ENCODE peak calls at places on chromosome 13, in seven cellular contexts. E is AG04450; U is neural crest cell; N is endothelial cell; Z is thoracic aorta; Q is astrocyte; J is effector memory CD4-positive, alpha-beta T cell. L is an unnamed sample.

GRCh38 chr13:98429977-98430785 is 146.7 kb downstream of the STK24 start:
- DNase-seq in U (no peak), E (no peak), Q (peak; percentile 33), J (no peak), Z (no peak), N (no peak), L (no peak)

GRCh38 chr13:46909037-46909436 is 12.2 kb upstream of the HTR2A start:
- DNase-seq in U (no peak), Z (no peak), Q (peak; percentile 59), E (no peak), N (no peak), J (no peak), L (no peak)

GRCh38 chr13:98022210-98022609 is 68.7 kb downstream of the IPO5 start:
- DNase-seq in Q (peak; percentile 84), U (no peak), J (no peak), E (peak; percentile 38), Z (no peak), N (no peak), L (no peak)

GRCh38 chr13:43584711-43585110 is 202.1 kb downstream of the ENOX1 start:
- DNase-seq in N (no peak), Z (no peak), Q (no peak), U (no peak), E (no peak), J (no peak), L (no peak)

GRCh38 chr13:102309110-102309509 is 92.7 kb downstream of the FGF14 start:
- DNase-seq in U (no peak), E (no peak), Z (no peak), J (no peak), N (no peak), Q (no peak), L (no peak)

GRCh38 chr13:68810660-68811059 is 1297.0 kb upstream of the ATXN8OS start:
- DNase-seq in Z (no peak), Q (no peak), N (no peak), J (no peak), E (no peak), U (no peak), L (no peak)

GRCh38 chr13:78428646-78429045 is 174.7 kb downstream of the POU4F1 start:
- DNase-seq in Z (no peak), U (no peak), N (no peak), J (no peak), Q (no peak), E (no peak), L (no peak)

GRCh38 chr13:112825071-112825470 is 135.2 kb downstream of the ATP11A start:
- DNase-seq in N (no peak), J (no peak), E (no peak), Q (no peak), U (no peak), Z (no peak), L (no peak)

GRCh38 chr13:36530861-36531590 is 98.7 kb downstream of the CCNA1 start:
- DNase-seq in N (no peak), J (no peak), Q (no peak), Z (no peak), E (no peak), U (no peak), L (no peak)